ENCODE peak calls at places on chromosomes 13 and 19, in six cellular contexts. D is NCI-H510A treated with DMSO at 0.1 percent for 48 hours, Y is neural crest cell, J is H54, I is amniotic stem cell, A is substantia nigra. Z is an unnamed sample.

GRCh38 chr13:103542648-103543047 is 476.4 kb upstream of the SLC10A2 start:
- DNase-seq in D (no peak), Y (no peak), J (no peak), I (no peak), A (no peak), Z (no peak)

GRCh38 chr19:33604651-33605050 is 17.1 kb upstream of the CHST8 start:
- DNase-seq in D (no peak), Y (no peak), J (no peak), I (no peak), A (no peak), Z (no peak)

GRCh38 chr19:12800873-12801465 is 631 bp downstream of the PRDX2 start:
- DNase-seq in D (no peak), Y (no peak), J (no peak), I (no peak), A (no peak), Z (no peak)

GRCh38 chr13:98994896-98995295 is 17.0 kb upstream of the DOCK9 start:
- DNase-seq in D (peak), Y (no peak), J (no peak), I (no peak), A (no peak), Z (no peak)

GRCh38 chr19:17762505-17763229 is 11.4 kb downstream of the FCHO1 start:
- DNase-seq in D (no peak), Y (peak), J (no peak), I (no peak), A (no peak), Z (no peak)

GRCh38 chr13:113120300-113121182 is 2.1 kb upstream of the F10 start:
- DNase-seq in D (no peak), Y (no peak), J (no peak), I (no peak), A (no peak), Z (no peak)

GRCh38 chr19:44848036-44848804 is 2.1 kb downstream of the NECTIN2 start:
- DNase-seq in D (no peak), Y (peak), J (no peak), I (peak), A (no peak), Z (no peak)

GRCh38 chr19:53101518-53101917 is 1.7 kb downstream of the ZNF160 start:
- DNase-seq in D (no peak), Y (no peak), J (no peak), I (no peak), A (no peak), Z (no peak)

GRCh38 chr13:112679381-112679780 is 10.5 kb upstream of the ATP11A start:
- DNase-seq in D (no peak), Y (no peak), J (no peak), I (no peak), A (no peak), Z (no peak)

GRCh38 chr19:925912-926594 is at the start of gene ARID3A:
- DNase-seq in D (no peak), Y (peak), J (peak), I (no peak), A (peak), Z (no peak)

GRCh38 chr13:24148414-24149305 is 11.9 kb upstream of the SPATA13 start:
- DNase-seq in D (peak), Y (no peak), J (peak), I (peak), A (no peak), Z (no peak)

GRCh38 chr19:23823952-23824389 is 65.3 kb upstream of the ZNF681 start:
- DNase-seq in D (no peak), Y (no peak), J (no peak), I (no peak), A (no peak), Z (no peak)

GRCh38 chr13:44842158-44842557 is 147.1 kb downstream of the NUFIP1 start:
- DNase-seq in D (no peak), Y (no peak), J (no peak), I (no peak), A (no peak), Z (no peak)

GRCh38 chr13:27053235-27053884 is 118.3 kb downstream of the USP12 start:
- DNase-seq in D (no peak), Y (no peak), J (no peak), I (no peak), A (no peak), Z (no peak)

GRCh38 chr13:106349080-106349841 is 186.2 kb downstream of the EFNB2 start:
- DNase-seq in D (peak), Y (no peak), J (peak), I (no peak), A (no peak), Z (no peak)

GRCh38 chr19:32570081-32570785 is 10.8 kb upstream of the PDCD5 start:
- DNase-seq in D (peak), Y (peak), J (peak), I (no peak), A (peak), Z (peak)

GRCh38 chr19:6340493-6341201 is 7.2 kb upstream of the ACER1 start:
- DNase-seq in D (no peak), Y (no peak), J (no peak), I (no peak), A (no peak), Z (no peak)

GRCh38 chr19:15015946-15016542 is 33.2 kb upstream of the CASP14 start:
- DNase-seq in D (no peak), Y (peak), J (peak), I (no peak), A (no peak), Z (no peak)

GRCh38 chr19:3986260-3987041 is 1.2 kb upstream of the EEF2 start:
- DNase-seq in D (peak), Y (no peak), J (peak), I (peak), A (no peak), Z (peak)

GRCh38 chr19:45809643-45810159 is 5.4 kb downstream of the RSPH6A start:
- DNase-seq in D (peak), Y (no peak), J (no peak), I (no peak), A (no peak), Z (no peak)

GRCh38 chr13:109750376-109750775 is 36.0 kb downstream of the IRS2 start:
- DNase-seq in D (no peak), Y (no peak), J (no peak), I (no peak), A (no peak), Z (no peak)

GRCh38 chr19:20365146-20365545 is 198.1 kb downstream of the ZNF486 start:
- DNase-seq in D (no peak), Y (no peak), J (no peak), I (no peak), A (no peak), Z (no peak)

GRCh38 chr13:100388923-100389322 is 199.7 kb downstream of the GGACT start:
- DNase-seq in D (no peak), Y (no peak), J (no peak), I (no peak), A (no peak), Z (no peak)

GRCh38 chr13:67023088-67023893 is 206.8 kb downstream of the PCDH9 start:
- DNase-seq in D (no peak), Y (no peak), J (peak), I (no peak), A (no peak), Z (no peak)

GRCh38 chr19:40663712-40664692 is 26.4 kb downstream of the NUMBL start:
- DNase-seq in D (no peak), Y (no peak), J (no peak), I (no peak), A (no peak), Z (no peak)

GRCh38 chr19:14103310-14103709 is 12.8 kb upstream of the SAMD1 start:
- DNase-seq in D (no peak), Y (no peak), J (no peak), I (no peak), A (no peak), Z (no peak)

GRCh38 chr19:39698535-39698934 is 5.7 kb upstream of the LGALS14 start:
- DNase-seq in D (no peak), Y (no peak), J (no peak), I (no peak), A (no peak), Z (no peak)

GRCh38 chr13:43227721-43228120 is 204.3 kb downstream of the DNAJC15 start:
- DNase-seq in D (no peak), Y (no peak), J (no peak), I (no peak), A (no peak), Z (no peak)

GRCh38 chr13:66397133-66397532 is 833.0 kb downstream of the PCDH9 start:
- DNase-seq in D (no peak), Y (no peak), J (no peak), I (no peak), A (no peak), Z (no peak)

Z was measured in hippocampal formation.